ENCODE peak calls at places on chromosomes 13 and 19, in nine cellular contexts. J is amygdala; M is fibroblast of the conjunctiva; N is esophagus squamous epithelium; R is stimulated activated CD4-positive, alpha-beta T cell treated with anti-CD3 and anti-CD28 coated beads, Interleukin-4, amount 100 ng/mL, for 24 hours; Y is HT1080; G is brain microvascular endothelial cell; B is caudate nucleus; F is NCI-H460. S is an unnamed sample.

GRCh38 chr13:42970824-42971669 is 21.0 kb downstream of the EPSTI1 start:
- DNase-seq in M (no peak), Y (peak), B (no peak), N (no peak), J (no peak), F (peak), G (peak), R (peak), S (peak)

GRCh38 chr19:53775524-53775923 is 48.6 kb downstream of the NLRP12 start:
- DNase-seq in N (no peak), G (no peak), B (no peak), M (no peak), J (no peak), R (no peak), Y (no peak), F (no peak), S (no peak)

GRCh38 chr13:34037636-34038325 is 219.8 kb downstream of the RFC3 start:
- DNase-seq in B (no peak), F (no peak), R (no peak), J (no peak), M (no peak), Y (no peak), G (no peak), N (no peak), S (no peak)

GRCh38 chr13:43205421-43205820 is 182.0 kb downstream of the DNAJC15 start:
- DNase-seq in G (no peak), B (no peak), M (no peak), F (no peak), R (no peak), Y (no peak), J (no peak), N (no peak), S (no peak)

GRCh38 chr13:40875048-40875447 is 85.6 kb downstream of the SLC25A15 start:
- DNase-seq in R (no peak), M (no peak), B (no peak), Y (no peak), G (no peak), N (no peak), J (no peak), F (no peak), S (no peak)

GRCh38 chr19:5001547-5002131 is 32.7 kb downstream of the KDM4B start:
- DNase-seq in M (peak), G (peak), J (no peak), Y (peak), F (peak), N (no peak), B (no peak), R (peak), S (peak)

GRCh38 chr19:9801976-9802375 is 16.9 kb downstream of the FBXL12 start:
- DNase-seq in J (no peak), R (no peak), F (no peak), G (no peak), N (no peak), M (no peak), Y (no peak), B (no peak), S (no peak)

GRCh38 chr13:80379245-80379644 is 38.3 kb upstream of the SPRY2 start:
- DNase-seq in G (peak), M (peak), J (no peak), Y (peak), R (no peak), N (no peak), B (no peak), F (no peak), S (peak)

GRCh38 chr13:27968316-27969072 is 621 bp downstream of the CDX2 start:
- DNase-seq in J (no peak), G (no peak), F (no peak), Y (no peak), B (no peak), R (no peak), M (no peak), N (no peak), S (no peak)

GRCh38 chr13:33053397-33054066 is 37.3 kb downstream of the KL start:
- DNase-seq in Y (no peak), G (no peak), M (no peak), J (no peak), F (no peak), R (no peak), B (no peak), N (no peak), S (peak)

GRCh38 chr19:10209305-10209704 is 14.6 kb upstream of the DNMT1 start:
- DNase-seq in F (no peak), M (no peak), R (no peak), G (peak), N (no peak), J (no peak), Y (peak), B (no peak), S (no peak)

GRCh38 chr13:33927315-33927714 is 109.4 kb downstream of the RFC3 start:
- DNase-seq in M (peak), F (no peak), J (no peak), Y (peak), N (no peak), R (no peak), B (no peak), G (peak), S (peak)

GRCh38 chr13:64180756-64181155 is 2765.1 kb upstream of the PCDH20 start:
- DNase-seq in F (no peak), M (no peak), J (no peak), B (no peak), N (no peak), G (no peak), Y (no peak), R (no peak), S (no peak)

GRCh38 chr19:3834349-3835054 is 34.3 kb downstream of the ZFR2 start:
- DNase-seq in N (no peak), F (no peak), G (no peak), Y (no peak), M (no peak), R (no peak), J (no peak), B (no peak), S (no peak)

GRCh38 chr13:82330499-82330898 is 1551.8 kb downstream of the SLITRK1 start:
- DNase-seq in J (no peak), R (no peak), G (peak), N (no peak), M (no peak), Y (no peak), F (no peak), B (no peak), S (peak)

GRCh38 chr19:8028951-8029491 is 23.5 kb upstream of the CCL25 start:
- DNase-seq in B (no peak), G (no peak), M (no peak), Y (no peak), J (no peak), F (no peak), N (no peak), R (no peak), S (no peak)

GRCh38 chr19:55212447-55212846 is 3.1 kb upstream of the PTPRH start:
- DNase-seq in F (peak), B (no peak), J (no peak), M (no peak), G (no peak), N (no peak), Y (peak), R (peak), S (no peak)

GRCh38 chr19:41226053-41226873 is 7.2 kb downstream of the AXL start:
- DNase-seq in Y (no peak), B (peak), G (peak), M (no peak), F (peak), J (no peak), R (peak), N (no peak), S (peak)

GRCh38 chr19:44642375-44642774 is 1.3 kb upstream of the PVR start:
- DNase-seq in B (no peak), M (no peak), R (no peak), N (no peak), J (no peak), F (no peak), G (no peak), Y (no peak), S (no peak)

GRCh38 chr19:42450314-42450934 is 7.7 kb upstream of the CXCL17 start:
- DNase-seq in B (peak), J (no peak), N (no peak), M (peak), G (peak), F (peak), Y (peak), R (peak), S (peak)

GRCh38 chr13:111860161-111860560 is 206.8 kb upstream of the SOX1 start:
- DNase-seq in J (no peak), N (no peak), M (no peak), Y (no peak), B (peak), R (no peak), F (no peak), G (no peak), S (no peak)

GRCh38 chr13:39329182-39329639 is 273.8 kb downstream of the LHFPL6 start:
- DNase-seq in G (peak), M (no peak), Y (no peak), J (no peak), R (no peak), B (no peak), N (no peak), F (no peak), S (no peak)

GRCh38 chr19:38699647-38700349 is 44.5 kb downstream of the CAPN12 start:
- DNase-seq in N (no peak), Y (no peak), M (no peak), F (no peak), B (no peak), G (no peak), J (no peak), R (no peak), S (no peak)

GRCh38 chr19:17577698-17578097 is 22.2 kb downstream of the COLGALT1 start:
- DNase-seq in G (no peak), R (no peak), M (no peak), N (no peak), F (no peak), J (no peak), Y (no peak), B (no peak), S (no peak)

GRCh38 chr13:72983085-72983768 is 75.6 kb upstream of the KLF5 start:
- DNase-seq in G (peak), N (no peak), M (peak), J (no peak), F (no peak), R (no peak), B (no peak), Y (peak), S (peak)

GRCh38 chr19:44723952-44724319 is 24.6 kb upstream of the BCL3 start:
- DNase-seq in R (peak), Y (peak), M (peak), F (peak), G (peak), J (peak), N (no peak), B (peak), S (peak)